ENCODE peak calls at places on chromosome X, in five cellular contexts. P is CD4-positive, alpha-beta memory T cell; H is NCI-H446 treated with DMSO at 0.1 percent for 48 hours; O is fibroblast of lung; B is mucosa of descending colon. E is an unnamed sample.
A peak's percentile ranks its signal among the peaks of the same experiment; 100 is the strongest.

GRCh38 chrX:46582325-46582724 is 8.8 kb downstream of the CHST7 start:
- DNase-seq in P (no peak), H (no peak), O (peak; percentile 42), B (no peak), E (no peak)

GRCh38 chrX:124338733-124339514 is 6.5 kb downstream of the TEX13D start:
- DNase-seq in P (peak; percentile 52), H (no peak), O (no peak), B (no peak), E (no peak)

GRCh38 chrX:106802388-106803275 is at the start of gene TBC1D8B:
- DNase-seq in P (peak; percentile 5), H (peak; percentile 65), O (peak; percentile 92), B (peak; percentile 71), E (peak; percentile 80)

GRCh38 chrX:129823115-129823514 is 20.6 kb downstream of the ZDHHC9 start:
- DNase-seq in P (peak; percentile 62), H (no peak), O (peak; percentile 50), B (no peak), E (peak; percentile 38)

GRCh38 chrX:15769300-15769954 is 20.9 kb upstream of the ZRSR2 start:
- DNase-seq in P (no peak), H (no peak), O (no peak), B (no peak), E (no peak)

GRCh38 chrX:106484233-106484632 is 127.5 kb upstream of the RADX start:
- DNase-seq in P (peak; percentile 43), H (no peak), O (no peak), B (no peak), E (no peak)

GRCh38 chrX:20378291-20378920 is 111.7 kb upstream of the RPS6KA3 start:
- DNase-seq in P (peak; percentile 4), H (no peak), O (no peak), B (no peak), E (peak; percentile 60)

GRCh38 chrX:40446927-40447326 is 133.8 kb upstream of the ATP6AP2 start:
- DNase-seq in P (no peak), H (peak; percentile 32), O (no peak), B (no peak), E (peak; percentile 42)

GRCh38 chrX:40897768-40898167 is 162.4 kb upstream of the MED14 start:
- DNase-seq in P (no peak), H (peak; percentile 52), O (no peak), B (no peak), E (no peak)

GRCh38 chrX:65658229-65658628 is 9.2 kb upstream of the MSN start:
- DNase-seq in P (no peak), H (no peak), O (no peak), B (no peak), E (no peak)

GRCh38 chrX:131828482-131828881 is 194.6 kb upstream of the STK26 start:
- DNase-seq in P (no peak), H (no peak), O (no peak), B (no peak), E (no peak)

GRCh38 chrX:149286940-149287349 is 218.2 kb downstream of the IDS start:
- DNase-seq in P (peak; percentile 48), H (no peak), O (peak; percentile 55), B (no peak), E (peak; percentile 19)

GRCh38 chrX:10666102-10666501 is 45.7 kb upstream of the MID1 start:
- DNase-seq in P (no peak), H (no peak), O (no peak), B (no peak), E (no peak)

GRCh38 chrX:40952855-40953254 is 132.4 kb upstream of the USP9X start:
- DNase-seq in P (peak; percentile 23), H (no peak), O (peak; percentile 44), B (no peak), E (no peak)

GRCh38 chrX:31280580-31280979 is 208.7 kb upstream of the FTHL17 start:
- DNase-seq in P (no peak), H (no peak), O (no peak), B (no peak), E (no peak)

GRCh38 chrX:103616676-103617186 is 9.0 kb downstream of the TCEAL3 start:
- DNase-seq in P (no peak), H (no peak), O (no peak), B (no peak), E (no peak)